ENCODE peak calls at places on chromosomes 5 and 9, in five cellular contexts. S, N, I, F and W are unnamed samples.

GRCh38 chr5:58828145-58828544 is 245.3 kb downstream of the RAB3C start:
- DNase-seq in F (no peak), S (no peak), I (no peak), N (no peak), W (no peak)

GRCh38 chr5:137627293-137627692 is 108.6 kb downstream of the KLHL3 start:
- DNase-seq in S (no peak), F (no peak), I (no peak), N (no peak), W (no peak)

GRCh38 chr9:122020398-122020797 is 72.7 kb downstream of the TTLL11 start:
- DNase-seq in S (no peak), N (no peak), I (no peak), F (no peak), W (no peak)

GRCh38 chr9:33765411-33765810 is 29.9 kb upstream of the PRSS3 start:
- DNase-seq in I (peak; percentile 86), F (no peak), S (no peak), N (no peak), W (no peak)

GRCh38 chr5:140857177-140857986 is 1.7 kb downstream of the PCDHA10 start:
- DNase-seq in I (no peak), F (no peak), S (no peak), N (no peak), W (no peak)

GRCh38 chr9:42852133-42852532 is 668.7 kb downstream of the SPATA31A6 start:
- DNase-seq in I (peak; percentile 64), N (peak; percentile 25), F (no peak), S (no peak), W (no peak)

GRCh38 chr5:168770036-168770498 is 190.9 kb upstream of the PANK3 start:
- DNase-seq in N (no peak), I (no peak), F (no peak), S (no peak), W (no peak)

GRCh38 chr9:34983209-34983608 is 6.3 kb upstream of the DNAJB5 start:
- DNase-seq in S (no peak), N (no peak), F (no peak), I (no peak), W (no peak)

GRCh38 chr5:35319231-35320002 is 89.1 kb upstream of the PRLR start:
- DNase-seq in N (no peak), F (peak; percentile 56), S (peak; percentile 39), I (peak; percentile 47), W (peak; percentile 70)

GRCh38 chr5:178232920-178233429 is 373 bp upstream of the PHYKPL start:
- DNase-seq in S (peak; percentile 11), F (no peak), I (no peak), N (peak; percentile 26), W (no peak)

GRCh38 chr5:14663734-14664269 is 716 bp upstream of the OTULIN start:
- DNase-seq in I (no peak), F (no peak), S (no peak), N (peak; percentile 20), W (no peak)

GRCh38 chr5:134547999-134548626 is 22.6 kb downstream of the JADE2 start:
- DNase-seq in S (peak; percentile 10), N (no peak), I (no peak), F (no peak), W (no peak)

GRCh38 chr9:70405808-70406445 is 8.5 kb downstream of the KLF9 start:
- DNase-seq in I (no peak), S (no peak), F (no peak), N (no peak), W (no peak)

GRCh38 chr5:33507426-33507825 is 66.7 kb downstream of the TARS1 start:
- DNase-seq in F (no peak), S (no peak), N (no peak), I (no peak), W (no peak)

GRCh38 chr5:142290574-142291299 is 34.1 kb downstream of the SPRY4 start:
- DNase-seq in I (peak; percentile 27), F (no peak), S (peak; percentile 31), N (no peak), W (no peak)

GRCh38 chr9:7461791-7462190 is 337.8 kb downstream of the DMAC1 start:
- DNase-seq in S (no peak), I (no peak), F (no peak), N (no peak), W (no peak)

GRCh38 chr5:170397059-170397458 is 7.9 kb upstream of the KCNMB1 start:
- DNase-seq in N (no peak), S (no peak), F (no peak), I (no peak), W (no peak)

GRCh38 chr9:82777366-82777765 is 285.6 kb downstream of the RASEF start:
- DNase-seq in S (no peak), N (no peak), I (no peak), F (no peak), W (no peak)

GRCh38 chr9:119375892-119376291 is 6.7 kb upstream of the BRINP1 start:
- DNase-seq in S (no peak), F (no peak), I (peak; percentile 33), N (no peak), W (no peak)

GRCh38 chr9:96585426-96585825 is 34.2 kb downstream of the CDC14B start:
- DNase-seq in N (no peak), S (no peak), F (no peak), I (no peak), W (no peak)

GRCh38 chr5:106545325-106545724 is 1125.4 kb downstream of the EFNA5 start:
- DNase-seq in S (no peak), I (peak; percentile 17), F (no peak), N (no peak), W (no peak)

GRCh38 chr9:19375536-19375935 is 4.5 kb downstream of the RPS6 start:
- DNase-seq in S (no peak), I (no peak), F (no peak), N (no peak), W (no peak)

GRCh38 chr9:90854637-90855036 is 53.0 kb downstream of the SYK start:
- DNase-seq in S (no peak), I (peak; percentile 48), F (no peak), N (no peak), W (no peak)

GRCh38 chr5:5598547-5599113 is 176.2 kb downstream of the ICE1 start:
- DNase-seq in S (no peak), I (no peak), F (no peak), N (no peak), W (no peak)
- H3K4me3 ChIP-seq in S (no peak overlapping the region), I (no peak overlapping the region), F (no peak overlapping the region), N (no peak overlapping the region), W (no peak overlapping the region)

GRCh38 chr9:127424669-127424986 is 446 bp downstream of the ZNF79 start:
- DNase-seq in S (no peak), I (no peak), N (no peak), F (no peak), W (no peak)

GRCh38 chr9:127422133-127422782 is 1.9 kb upstream of the ZNF79 start:
- DNase-seq in I (no peak), N (no peak), S (no peak), F (no peak), W (no peak)

GRCh38 chr9:127423934-127424668 is at the start of gene ZNF79:
- DNase-seq in F (peak; percentile 69), I (peak; percentile 90), S (peak; percentile 95), N (peak; percentile 92), W (peak; percentile 95)

GRCh38 chr9:127422787-127423186 is 1.4 kb upstream of the ZNF79 start:
- DNase-seq in S (no peak), F (no peak), N (no peak), I (no peak), W (no peak)

DNA sequence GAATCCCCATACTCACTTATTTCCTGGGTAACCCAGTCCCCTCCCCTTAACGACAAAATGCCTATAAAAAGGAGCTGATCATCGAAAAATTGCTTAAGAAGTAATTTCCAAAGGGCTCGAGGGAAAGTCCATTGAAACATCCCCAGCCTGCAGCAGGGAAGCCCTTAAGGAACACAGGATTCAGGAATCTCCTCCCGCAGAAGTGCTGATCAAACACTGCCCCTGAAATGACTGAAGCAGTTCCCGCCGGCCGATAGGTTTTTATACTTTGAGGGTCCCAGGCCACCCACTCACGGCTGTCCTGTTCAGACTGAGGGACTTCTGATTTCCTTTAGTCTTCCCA is 620 bp upstream of the ZNF79 start:
- DNase-seq in F (no peak), S (no peak), I (no peak), N (no peak), W (no peak)
- H3K4me3 ChIP-seq in F (peak overlapping the region; percentile 90), S (peak overlapping the region; percentile 91), I (peak overlapping the region; percentile 67), N (peak overlapping the region; percentile 81), W (peak overlapping the region; percentile 73)

GRCh38 chr5:55232194-55232984 is 1.0 kb downstream of the CCNO start:
- DNase-seq in I (peak; percentile 77), S (peak; percentile 16), F (no peak), N (peak; percentile 21), W (no peak)

GRCh38 chr5:55232985-55233928 is at the start of gene CCNO:
- DNase-seq in I (peak; percentile 90), N (peak; percentile 62), S (peak; percentile 50), F (no peak), W (no peak)

GRCh38 chr5:55231476-55232193 is 1.8 kb downstream of the CCNO start:
- DNase-seq in I (no peak), F (no peak), N (peak; percentile 18), S (no peak), W (no peak)

GRCh38 chr5:55230086-55230629 is 3.0 kb upstream of the MCIDAS start:
- DNase-seq in I (no peak), N (no peak), S (no peak), F (no peak), W (no peak)

DNA sequence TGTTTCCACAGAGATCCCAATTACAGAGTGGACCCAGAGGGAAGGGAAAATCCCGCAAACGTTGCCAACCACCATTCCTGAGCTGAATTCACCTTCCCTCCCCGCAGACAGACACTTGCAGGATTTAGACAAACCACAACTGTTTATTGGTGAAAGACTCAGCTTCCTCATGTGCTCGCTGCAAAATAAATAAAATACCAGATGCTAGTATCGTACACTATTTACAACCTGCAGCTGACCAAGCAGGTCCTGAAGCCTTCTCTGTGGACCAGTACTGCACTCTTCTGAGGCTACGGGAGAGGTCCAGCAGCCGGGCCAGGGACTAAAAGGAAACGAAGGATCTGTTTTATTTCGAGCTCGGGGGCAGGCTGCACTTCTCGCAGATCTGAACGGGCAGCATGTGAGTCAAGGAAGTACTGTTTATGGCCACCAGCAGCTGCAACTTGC is 2.4 kb downstream of the CCNO start:
- DNase-seq in N (no peak), F (no peak), S (no peak), I (no peak), W (no peak)
- H3K4me3 ChIP-seq in N (peak overlapping the region; percentile 40), F (peak overlapping the region; percentile 71), S (peak overlapping the region; percentile 73), I (peak overlapping the region; percentile 79), W (peak overlapping the region; percentile 60)

DNA sequence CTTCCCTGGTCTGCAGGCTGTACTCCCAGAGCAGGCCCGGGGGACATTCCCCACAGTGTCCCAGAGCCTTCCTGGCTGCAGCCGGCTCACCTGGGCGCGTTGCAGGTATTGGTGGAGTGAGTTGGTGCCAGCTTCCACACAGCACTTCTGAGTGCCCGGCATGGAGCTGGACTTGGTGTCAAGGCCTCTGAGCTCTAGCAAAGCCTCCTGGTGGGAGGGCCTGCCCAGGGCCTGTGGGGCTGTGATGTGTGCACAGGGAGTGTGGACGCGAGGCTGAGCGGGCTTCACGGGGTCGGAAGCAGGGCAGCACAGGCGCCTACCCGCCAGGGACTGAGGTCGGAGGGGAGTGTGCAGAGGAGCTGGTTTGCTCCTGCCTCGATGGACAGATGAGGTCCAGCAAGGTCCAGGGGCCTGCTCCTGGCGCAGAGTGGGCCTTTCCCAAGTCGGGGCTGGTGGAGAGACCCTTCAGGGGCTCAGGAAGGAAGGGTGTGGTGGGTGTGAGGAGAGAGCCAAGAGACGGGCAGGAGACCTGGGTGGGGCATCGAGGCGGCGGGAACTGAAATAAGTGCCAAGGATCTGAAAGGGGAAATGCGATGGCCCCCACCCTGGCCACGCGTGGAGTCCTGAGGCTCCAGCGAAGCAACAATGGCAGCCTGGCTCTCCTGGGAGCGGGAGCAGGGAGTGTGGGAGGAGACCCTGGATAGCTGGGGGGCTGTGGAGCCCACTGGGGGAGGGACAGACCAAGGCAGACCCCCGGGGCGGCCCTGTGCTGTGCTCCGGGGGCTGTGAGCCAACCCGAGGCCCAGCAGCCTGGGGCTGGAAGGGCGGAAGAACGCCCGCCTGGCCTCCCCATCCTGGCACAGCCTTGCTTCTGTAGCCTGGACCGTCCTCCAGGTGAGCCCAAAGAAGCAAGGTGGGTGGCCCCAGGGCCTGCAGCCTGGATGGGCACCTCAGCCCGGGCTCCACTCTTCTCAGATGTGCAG is 78.4 kb downstream of the RXRA start:
- DNase-seq in N (no peak), F (no peak), S (no peak), I (no peak), W (no peak)
- H3K4me3 ChIP-seq in N (no peak overlapping the region), F (no peak overlapping the region), S (peak overlapping the region; percentile 19), I (no peak overlapping the region), W (no peak overlapping the region)